ENCODE peak calls at places on chromosomes 1 and 21, in ten cellular contexts. O, I, J, Q, Z, C, F, G, N and X are unnamed samples. For H3K4me1, the result is how much of the 10 kb centered on the place peaks cover.

GRCh38 chr1:222182641-222183040 is 365.3 kb downstream of the HHIPL2 start:
- DNase-seq in Z (no peak), N (no peak), F (no peak), J (no peak), G (no peak), I (no peak), C (peak), Q (no peak), O (no peak), X (no peak)

GRCh38 chr21:28580585-28580984 is 412.1 kb downstream of the LTN1 start:
- DNase-seq in J (no peak), O (no peak), G (no peak), I (no peak), Z (no peak), C (no peak), N (no peak), F (no peak), Q (no peak), X (no peak)

GRCh38 chr1:87851490-87851889 is 522.8 kb downstream of the LMO4 start:
- DNase-seq in J (no peak), I (no peak), C (no peak), Q (no peak), Z (no peak), O (no peak), F (no peak), G (no peak), N (no peak), X (no peak)

GRCh38 chr1:150061632-150062101 is 5.9 kb upstream of the VPS45 start:
- DNase-seq in J (no peak), N (no peak), I (peak), C (peak), F (peak), Q (no peak), Z (no peak), O (no peak), G (no peak), X (peak)

GRCh38 chr1:10726355-10726754 is 70.1 kb downstream of the CASZ1 start:
- DNase-seq in O (no peak), I (no peak), G (peak), Z (no peak), C (no peak), J (no peak), N (peak), Q (no peak), F (peak), X (peak)

GRCh38 chr1:78483903-78484302 is 6.9 kb upstream of the PTGFR start:
- DNase-seq in C (peak), N (no peak), Q (no peak), O (no peak), F (no peak), Z (no peak), J (no peak), G (no peak), I (no peak), X (no peak)

GRCh38 chr1:67832737-67833594 is at the start of gene GNG12:
- DNase-seq in Z (peak), I (peak), G (peak), N (peak), Q (peak), J (peak), C (peak), O (peak), F (peak), X (peak)

GRCh38 chr1:81388435-81388834 is 412.3 kb upstream of the ADGRL2 start:
- DNase-seq in Z (no peak), C (no peak), F (no peak), J (no peak), N (no peak), G (no peak), Q (no peak), I (no peak), O (no peak), X (no peak)

GRCh38 chr1:201537467-201537866 is 1.5 kb upstream of the NAV1 start:
- DNase-seq in C (no peak), N (no peak), G (no peak), J (no peak), I (no peak), F (no peak), Z (no peak), O (no peak), Q (no peak), X (no peak)

GRCh38 chr1:201539561-201540404 is 856 bp downstream of the NAV1 start:
- DNase-seq in F (peak), G (peak), Z (no peak), Q (peak), N (no peak), J (peak), O (peak), C (peak), I (no peak), X (no peak)

GRCh38 chr1:201537966-201538617 is 835 bp upstream of the NAV1 start:
- DNase-seq in G (no peak), F (no peak), Z (no peak), N (no peak), J (no peak), C (no peak), Q (no peak), I (no peak), O (no peak), X (no peak)

GRCh38 chr1:201537028-201537427 is 1.9 kb upstream of the NAV1 start:
- DNase-seq in C (no peak), O (no peak), J (no peak), Z (no peak), F (no peak), I (no peak), N (no peak), Q (no peak), G (no peak), X (no peak)

GRCh38 chr1:201538618-201539551 is at the start of gene NAV1:
- DNase-seq in I (no peak), G (peak), O (peak), Q (peak), J (peak), C (peak), Z (peak), F (peak), N (peak), X (no peak)
- TF ChIP-seq POLR2A in I (no peak), G (no peak), O (peak), Q (peak), J (no peak), C (peak), Z (no peak), F (no peak), N (no peak), X (peak)

DNA sequence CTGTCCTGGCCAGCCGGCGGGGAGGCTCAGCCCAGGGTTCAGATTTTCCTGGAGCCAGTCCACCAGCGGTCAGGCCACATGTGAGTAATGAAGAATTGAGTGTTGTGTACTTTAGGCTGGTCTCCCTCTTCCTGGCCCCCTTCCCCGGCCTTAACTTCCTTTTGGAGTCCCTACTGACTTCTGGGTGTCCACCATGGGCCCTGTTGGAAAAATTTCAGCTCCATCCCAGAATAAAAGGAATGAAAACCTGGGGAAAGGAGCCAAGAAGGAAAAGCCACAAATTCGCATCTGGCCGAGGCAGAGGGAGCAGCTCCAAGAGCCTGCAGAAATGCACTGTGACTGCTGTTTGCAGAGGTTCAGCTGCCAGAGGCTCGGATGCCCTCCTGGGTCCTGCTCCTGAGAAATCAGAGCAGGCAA is 35.5 kb upstream of the HHAT start:
- DNase-seq in Q (peak), F (peak), I (no peak), J (no peak), N (peak), Z (no peak), G (peak), C (peak), O (peak), X (no peak)
- H3K4me3 ChIP-seq in Q (no peak), F (no peak), I (no peak), J (no peak), N (peak), Z (no peak), G (peak), C (no peak), O (peak), X (peak)

GRCh38 chr1:63843010-63843409 is 69.2 kb downstream of the ROR1 start:
- DNase-seq in G (no peak), F (no peak), Z (no peak), O (no peak), Q (no peak), N (no peak), C (no peak), J (no peak), I (no peak), X (no peak)
- H3K4me1 ChIP-seq in G (under half), F (under half), Z (under half), O (under half), Q (under half), N (under half), C (under half), J (under half), I (under half), X (under half)

GRCh38 chr1:154404984-154405761 is at the start of gene IL6R:
- DNase-seq in I (peak), O (peak), J (peak), C (peak), Z (peak), F (peak), N (peak), G (peak), Q (peak), X (peak)
- TF ChIP-seq POLR2A in I (no peak), O (peak), J (no peak), C (peak), Z (peak), F (peak), N (no peak), G (no peak), Q (peak), X (peak)

GRCh38 chr1:19011832-19012231 is 55.4 kb upstream of the IFFO2 start:
- DNase-seq in J (no peak), O (no peak), F (no peak), I (no peak), Q (no peak), N (no peak), G (no peak), Z (no peak), C (no peak), X (no peak)

GRCh38 chr1:19009882-19010321 is 53.4 kb upstream of the IFFO2 start:
- DNase-seq in O (no peak), I (peak), Q (no peak), G (no peak), N (no peak), Z (peak), J (no peak), F (peak), C (peak), X (no peak)

GRCh38 chr1:19010995-19011696 is 54.7 kb upstream of the IFFO2 start:
- DNase-seq in Z (peak), N (peak), Q (peak), J (no peak), I (peak), C (peak), G (peak), F (peak), O (peak), X (peak)

GRCh38 chr1:19009126-19009881 is 52.8 kb upstream of the IFFO2 start:
- DNase-seq in Z (no peak), Q (no peak), C (no peak), G (no peak), J (no peak), I (no peak), N (no peak), F (no peak), O (no peak), X (no peak)

DNA sequence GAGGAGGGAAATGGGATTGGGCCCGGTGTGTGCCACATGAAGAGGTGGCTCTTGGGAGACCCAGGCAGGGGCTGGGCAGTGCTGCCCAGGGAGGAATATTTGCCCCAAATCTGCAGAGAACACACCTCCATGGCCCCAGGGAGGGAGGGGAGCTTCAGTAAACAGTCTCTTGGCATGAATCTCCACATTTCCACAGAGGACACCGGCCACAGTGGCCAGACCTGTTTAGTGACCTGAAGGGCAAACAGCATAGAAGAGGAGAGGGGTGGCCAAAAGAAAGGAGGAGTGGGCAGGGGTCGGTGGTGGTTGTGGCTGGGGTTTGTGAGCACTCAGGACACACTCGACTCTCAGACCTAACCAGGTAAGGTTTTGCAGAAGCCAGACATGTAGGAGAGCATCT is 54.0 kb upstream of the IFFO2 start:
- DNase-seq in G (no peak), F (peak), Z (no peak), J (no peak), I (no peak), Q (no peak), C (no peak), O (no peak), N (peak), X (peak)
- H3K4me3 ChIP-seq in G (no peak), F (no peak), Z (peak), J (no peak), I (peak), Q (no peak), C (no peak), O (no peak), N (peak), X (no peak)

GRCh38 chr21:32954353-32954752 is 71.4 kb upstream of the OLIG2 start:
- DNase-seq in Z (no peak), N (no peak), J (no peak), G (no peak), F (no peak), C (no peak), O (no peak), Q (no peak), I (no peak), X (no peak)
- H3K4me1 ChIP-seq in Z (under half), N (under half), J (under half), G (under half), F (under half), C (under half), O (under half), Q (under half), I (under half), X (under half)

DNA sequence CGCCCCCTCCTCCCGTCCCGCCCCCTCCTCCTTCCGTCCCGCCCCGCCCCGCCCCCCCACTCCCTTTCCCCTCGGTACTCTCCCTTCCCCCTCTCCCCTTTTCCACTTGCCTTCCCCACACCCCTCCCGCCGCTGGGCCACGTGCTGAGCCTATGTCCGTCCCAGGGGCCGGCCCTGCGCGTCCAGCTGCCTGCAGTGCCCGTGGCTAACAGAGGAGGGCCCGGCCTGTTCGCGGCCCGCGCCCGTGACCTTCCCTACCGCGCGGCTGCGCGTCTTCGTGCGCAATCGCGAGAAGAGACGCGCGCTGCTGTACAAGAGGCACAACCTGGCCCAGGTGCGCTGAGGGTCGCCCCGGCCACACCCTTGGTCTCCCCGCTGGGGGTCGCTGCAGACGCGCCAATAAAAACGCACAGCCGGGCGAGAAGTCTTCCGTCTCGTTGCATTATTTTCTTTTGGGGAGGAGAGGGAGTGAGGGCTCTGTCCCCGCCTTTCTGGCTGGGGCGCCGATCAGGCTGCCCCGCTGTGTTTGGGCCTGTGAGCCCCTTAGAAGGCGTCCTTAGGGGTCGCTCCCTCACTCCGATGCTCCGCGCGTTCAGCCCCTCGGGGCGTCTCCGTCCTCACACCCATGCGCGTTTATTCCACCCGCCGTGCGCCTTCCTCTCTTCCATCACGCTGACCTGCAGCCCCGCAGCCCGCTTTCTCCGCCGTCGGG is 28.0 kb downstream of the TRIM11 start:
- DNase-seq in N (peak), O (peak), C (peak), Q (peak), J (peak), F (peak), I (peak), G (peak), Z (peak), X (no peak)
- TF ChIP-seq POLR2A in N (no peak), O (no peak), C (no peak), Q (no peak), J (no peak), F (no peak), I (no peak), G (no peak), Z (peak), X (no peak)